ENCODE peak calls at places on chromosomes 13 and 19, in six cellular contexts. V, D, E, I, F and N are unnamed samples.

GRCh38 chr13:49551245-49551644 is 34.1 kb downstream of the RCBTB1 start:
- DNase-seq in D (no peak), V (no peak), E (no peak), I (no peak), F (no peak), N (no peak)

GRCh38 chr13:43428545-43429287 is 358.1 kb downstream of the ENOX1 start:
- DNase-seq in V (no peak), F (no peak), I (no peak), E (no peak), D (no peak), N (no peak)

GRCh38 chr13:94444826-94445225 is 34.7 kb downstream of the DCT start:
- DNase-seq in E (no peak), D (no peak), I (no peak), V (no peak), F (no peak), N (no peak)

GRCh38 chr13:114101325-114101821 is 31.1 kb downstream of the RASA3 start:
- DNase-seq in F (no peak), D (no peak), I (no peak), E (no peak), V (peak), N (peak)

GRCh38 chr13:30499338-30499737 is 33.6 kb upstream of the HMGB1 start:
- DNase-seq in F (no peak), D (no peak), E (no peak), V (no peak), I (no peak), N (no peak)

GRCh38 chr13:92573467-92574057 is 653.0 kb upstream of the GPC6 start:
- DNase-seq in I (no peak), D (no peak), V (peak), F (peak), E (no peak), N (no peak)

GRCh38 chr19:1754651-1755466 is 1.6 kb downstream of the ONECUT3 start:
- DNase-seq in E (no peak), V (no peak), D (no peak), F (no peak), I (no peak), N (no peak)

GRCh38 chr13:50309872-50310594 is 294.8 kb downstream of the KCNRG start:
- DNase-seq in F (no peak), V (peak), I (no peak), D (no peak), E (no peak), N (no peak)

GRCh38 chr13:110306340-110306959 is 507 bp downstream of the COL4A1 start:
- DNase-seq in E (no peak), V (peak), D (no peak), F (no peak), I (no peak), N (no peak)

GRCh38 chr13:52001120-52001731 is 10.0 kb downstream of the ATP7B start:
- DNase-seq in I (no peak), F (peak), D (no peak), V (peak), E (no peak), N (no peak)

GRCh38 chr19:48053856-48054255 is 10.0 kb upstream of the CABP5 start:
- DNase-seq in E (no peak), I (no peak), V (no peak), F (no peak), D (no peak), N (no peak)

GRCh38 chr13:103255587-103256301 is 189.5 kb upstream of the SLC10A2 start:
- DNase-seq in E (no peak), D (no peak), F (no peak), I (no peak), V (no peak), N (no peak)

GRCh38 chr19:14366529-14366928 is 14.7 kb upstream of the ADGRE5 start:
- DNase-seq in I (peak), D (peak), F (peak), V (peak), E (peak), N (peak)

GRCh38 chr13:113962386-113962785 is 11.5 kb downstream of the C13orf46 start:
- DNase-seq in E (no peak), F (no peak), V (peak), D (no peak), I (no peak), N (no peak)

GRCh38 chr13:46595136-46595917 is 42.4 kb downstream of the LRCH1 start:
- DNase-seq in E (no peak), F (no peak), D (no peak), I (no peak), V (peak), N (no peak)

GRCh38 chr13:47747901-47748300 is 253.2 kb downstream of the SUCLA2 start:
- DNase-seq in V (no peak), D (no peak), F (no peak), I (no peak), E (no peak), N (no peak)

GRCh38 chr13:78228940-78229339 is 310.3 kb upstream of the EDNRB start:
- DNase-seq in I (no peak), V (no peak), E (no peak), F (no peak), D (no peak), N (no peak)

GRCh38 chr19:6101291-6101690 is 9.0 kb downstream of the RFX2 start:
- DNase-seq in F (no peak), E (no peak), I (no peak), D (no peak), V (peak), N (no peak)

GRCh38 chr19:38409631-38410133 is 6.8 kb downstream of the FAM98C start:
- DNase-seq in I (no peak), D (no peak), V (peak), F (no peak), E (no peak), N (no peak)

GRCh38 chr13:84997858-84998257 is 801.4 kb downstream of the SLITRK6 start:
- DNase-seq in E (no peak), F (no peak), V (no peak), D (no peak), I (no peak), N (no peak)

GRCh38 chr13:49098771-49099512 is 121.2 kb upstream of the MLNR start:
- DNase-seq in V (peak), I (no peak), E (no peak), D (no peak), F (no peak), N (no peak)

GRCh38 chr19:16447015-16447384 is 24.8 kb downstream of the EPS15L1 start:
- DNase-seq in D (no peak), V (peak), F (peak), I (peak), E (no peak), N (peak)

GRCh38 chr19:2355168-2356035 is 4.7 kb upstream of the TMPRSS9 start:
- DNase-seq in D (no peak), I (no peak), V (no peak), F (no peak), E (no peak), N (no peak)

GRCh38 chr13:102779426-102780159 is 6.0 kb upstream of the TEX30 start:
- DNase-seq in D (no peak), V (no peak), E (peak), F (no peak), I (no peak), N (no peak)

GRCh38 chr19:51644636-51645271 is 1.9 kb downstream of the SIGLEC14 start:
- DNase-seq in D (no peak), F (no peak), V (no peak), E (no peak), I (no peak), N (no peak)

GRCh38 chr19:4025317-4025716 is 17.8 kb downstream of the PIAS4 start:
- DNase-seq in E (no peak), D (no peak), F (no peak), I (no peak), V (no peak), N (no peak)

GRCh38 chr13:99218545-99218944 is 17.9 kb downstream of the UBAC2 start:
- DNase-seq in F (no peak), V (peak), I (no peak), D (no peak), E (no peak), N (no peak)

GRCh38 chr19:21617740-21618339 is 112.4 kb downstream of the ZNF429 start:
- DNase-seq in D (no peak), E (no peak), F (no peak), V (no peak), I (no peak), N (no peak)

GRCh38 chr13:112441226-112441625 is 65.1 kb downstream of the SPACA7 start:
- DNase-seq in V (no peak), D (no peak), F (no peak), E (no peak), I (no peak), N (no peak)

GRCh38 chr13:38662362-38662761 is 24.5 kb upstream of the FREM2 start:
- DNase-seq in I (no peak), F (no peak), D (no peak), V (peak), E (no peak), N (no peak)

GRCh38 chr13:95382411-95382810 is 81.2 kb upstream of the ABCC4 start:
- DNase-seq in I (no peak), V (no peak), F (no peak), D (no peak), E (no peak), N (no peak)

GRCh38 chr13:93316848-93317247 is 90.2 kb downstream of the GPC6 start:
- DNase-seq in V (no peak), F (no peak), I (no peak), E (no peak), D (no peak), N (no peak)

GRCh38 chr13:91278888-91279287 is 68.6 kb upstream of the MIR17HG start:
- DNase-seq in D (no peak), I (no peak), F (no peak), E (no peak), V (no peak), N (no peak)

GRCh38 chr19:49502866-49503581 is 6.8 kb downstream of the RPS11 start:
- DNase-seq in E (peak), V (peak), I (peak), D (no peak), F (no peak), N (no peak)

GRCh38 chr13:39415403-39415802 is 187.6 kb downstream of the LHFPL6 start:
- DNase-seq in V (peak), D (no peak), F (no peak), E (no peak), I (no peak), N (no peak)

GRCh38 chr13:98675837-98676236 is 76.6 kb downstream of the SLC15A1 start:
- DNase-seq in F (no peak), I (no peak), V (no peak), E (no peak), D (no peak), N (no peak)

GRCh38 chr19:750640-751423 is at the start of gene MISP:
- DNase-seq in V (no peak), I (no peak), F (no peak), D (no peak), E (no peak), N (no peak)

GRCh38 chr13:98466634-98467236 is 110.2 kb downstream of the STK24 start:
- DNase-seq in E (peak), I (peak), D (no peak), F (no peak), V (peak), N (no peak)